ENCODE peak calls at places on chromosomes 4 and X, in five cellular contexts. R, U, K, W and L are unnamed samples.

GRCh38 chrX:47283015-47283771 is 50.4 kb downstream of the USP11 start:
- DNase-seq in R (peak; percentile 48), U (no peak), K (no peak), W (no peak), L (no peak)

GRCh38 chr4:88143504-88143903 is 14.9 kb downstream of the ABCG2 start:
- DNase-seq in R (no peak), U (no peak), K (no peak), W (peak; percentile 32), L (no peak)

GRCh38 chr4:138263438-138263837 is 21.3 kb upstream of the SLC7A11 start:
- DNase-seq in R (no peak), U (no peak), K (no peak), W (no peak), L (no peak)

GRCh38 chr4:156347412-156348075 is 393.9 kb upstream of the CTSO start:
- DNase-seq in R (no peak), U (no peak), K (peak; percentile 17), W (no peak), L (no peak)

GRCh38 chrX:114841051-114841450 is 176.4 kb downstream of the IL13RA2 start:
- DNase-seq in R (no peak), U (no peak), K (no peak), W (no peak), L (no peak)

GRCh38 chr4:139278956-139279722 is 886 bp downstream of the MGARP start:
- DNase-seq in R (peak; percentile 34), U (no peak), K (peak; percentile 53), W (no peak), L (no peak)

GRCh38 chrX:98459669-98460068 is 1576.0 kb downstream of the RPA4 start:
- DNase-seq in R (no peak), U (no peak), K (no peak), W (no peak), L (no peak)

GRCh38 chr4:41693629-41694028 is 54.9 kb downstream of the PHOX2B start:
- DNase-seq in R (no peak), U (no peak), K (peak; percentile 55), W (peak; percentile 24), L (no peak)

GRCh38 chrX:41121766-41122165 is 36.5 kb downstream of the USP9X start:
- DNase-seq in R (no peak), U (no peak), K (no peak), W (no peak), L (no peak)
- TF ChIP-seq CTCF in R (no peak), U (no peak), K (no peak), W (no peak), L (no peak)

GRCh38 chr4:136009258-136009832 is 1522.9 kb downstream of the PCDH18 start:
- DNase-seq in R (no peak), U (no peak), K (peak; percentile 24), W (no peak), L (no peak)
- TF ChIP-seq CTCF in R (no peak), U (no peak), K (no peak), W (no peak), L (no peak)

DNA sequence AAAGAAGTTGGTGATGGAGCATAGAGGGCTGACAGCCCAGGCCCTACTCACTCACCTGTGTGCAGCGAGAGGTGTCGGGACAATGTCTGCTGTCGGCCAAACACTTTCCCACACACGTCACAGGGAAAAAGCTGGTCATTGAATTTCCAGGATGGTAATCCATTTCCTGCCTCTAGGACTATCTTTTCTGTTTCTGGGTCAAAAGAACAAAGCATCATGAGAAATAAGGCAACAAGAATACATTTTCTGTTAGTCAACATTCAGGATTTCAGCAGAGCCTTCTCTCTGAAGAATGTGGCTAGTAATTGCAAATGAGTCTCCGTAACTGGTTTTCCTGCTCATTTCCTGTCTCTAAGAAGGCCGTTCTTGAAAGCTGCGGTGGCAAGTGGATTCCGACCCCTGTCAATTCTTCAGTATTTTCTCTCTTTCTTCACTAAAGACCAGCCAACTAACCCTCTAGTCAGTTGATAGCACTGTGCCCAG is 99.4 kb downstream of the C4orf51 start:
- DNase-seq in R (no peak), U (no peak), K (peak; percentile 61), W (no peak), L (no peak)
- TF ChIP-seq CTCF in R (no peak), U (no peak), K (no peak), W (no peak), L (no peak)

GRCh38 chr4:1169691-1170096 is 2.7 kb downstream of the SPON2 start:
- DNase-seq in R (no peak), U (no peak), K (no peak), W (no peak), L (no peak)
- TF ChIP-seq CTCF in R (no peak), U (no peak), K (no peak), W (no peak), L (no peak)

GRCh38 chrX:100373673-100374072 is 36.4 kb downstream of the PCDH19 start:
- DNase-seq in R (no peak), U (no peak), K (no peak), W (no peak), L (no peak)
- TF ChIP-seq CTCF in R (no peak), U (no peak), K (no peak), W (no peak), L (no peak)

GRCh38 chrX:68018248-68019203 is 414.8 kb downstream of the OPHN1 start:
- DNase-seq in R (no peak), U (no peak), K (peak; percentile 68), W (no peak), L (no peak)
- TF ChIP-seq CTCF in R (no peak), U (no peak), K (peak; percentile 70), W (peak; percentile 48), L (no peak)

GRCh38 chr4:119736559-119736958 is 108.0 kb upstream of the PDE5A start:
- DNase-seq in R (no peak), U (no peak), K (no peak), W (no peak), L (no peak)
- TF ChIP-seq CTCF in R (no peak), U (no peak), K (no peak), W (no peak), L (no peak)